ENCODE peak calls at places on chromosomes 7 and 10, in six cellular contexts. One of them, this sample, is unnamed.

GRCh38 chr10:45657033-45657926 is 15.3 kb downstream of the ZFAND4 start:
- DNase-seq in upper lobe of right lung: no peak
- DNase-seq in breast epithelium: no peak
- DNase-seq in right atrium auricular region: no peak
- DNase-seq in kidney: no peak
- DNase-seq in H9: no peak
- DNase-seq in this sample: no peak

GRCh38 chr10:105585753-105586152 is 944.7 kb downstream of the SORCS3 start:
- DNase-seq in upper lobe of right lung: no peak
- DNase-seq in H9: no peak
- DNase-seq in breast epithelium: no peak
- DNase-seq in kidney: no peak
- DNase-seq in right atrium auricular region: no peak
- DNase-seq in this sample: no peak

GRCh38 chr10:77164616-77165311 is 472.8 kb downstream of the KCNMA1 start:
- DNase-seq in right atrium auricular region: no peak
- DNase-seq in breast epithelium: no peak
- DNase-seq in upper lobe of right lung: no peak
- DNase-seq in kidney: no peak
- DNase-seq in H9: no peak
- DNase-seq in this sample: no peak

GRCh38 chr7:158368449-158368848 is 219.2 kb downstream of the PTPRN2 start:
- DNase-seq in right atrium auricular region: no peak
- DNase-seq in H9: no peak
- DNase-seq in upper lobe of right lung: peak; percentile 40
- DNase-seq in breast epithelium: peak; percentile 30
- DNase-seq in kidney: no peak
- DNase-seq in this sample: no peak

GRCh38 chr10:99926925-99927718 is 82.6 kb downstream of the DNMBP start:
- DNase-seq in kidney: no peak
- DNase-seq in H9: no peak
- DNase-seq in right atrium auricular region: no peak
- DNase-seq in breast epithelium: no peak
- DNase-seq in upper lobe of right lung: no peak
- DNase-seq in this sample: peak; percentile 28

GRCh38 chr7:16114633-16115032 is 306.7 kb downstream of the CRPPA start:
- DNase-seq in upper lobe of right lung: no peak
- DNase-seq in right atrium auricular region: no peak
- DNase-seq in breast epithelium: no peak
- DNase-seq in kidney: no peak
- DNase-seq in H9: no peak
- DNase-seq in this sample: no peak

GRCh38 chr7:91090684-91091083 is 173.5 kb upstream of the FZD1 start:
- DNase-seq in right atrium auricular region: no peak
- DNase-seq in H9: no peak
- DNase-seq in breast epithelium: no peak
- DNase-seq in upper lobe of right lung: no peak
- DNase-seq in kidney: no peak
- DNase-seq in this sample: no peak

GRCh38 chr10:44965651-44966097 is 6.1 kb downstream of the RASSF4 start:
- DNase-seq in upper lobe of right lung: no peak
- DNase-seq in kidney: no peak
- DNase-seq in breast epithelium: no peak
- DNase-seq in H9: peak; percentile 26
- DNase-seq in right atrium auricular region: peak; percentile 59
- DNase-seq in this sample: no peak

GRCh38 chr7:42212541-42213090 is 24.4 kb downstream of the GLI3 start:
- DNase-seq in upper lobe of right lung: no peak
- DNase-seq in right atrium auricular region: no peak
- DNase-seq in kidney: no peak
- DNase-seq in H9: peak; percentile 43
- DNase-seq in breast epithelium: no peak
- DNase-seq in this sample: no peak

GRCh38 chr10:72075184-72076115 is 12.9 kb downstream of the SPOCK2 start:
- DNase-seq in right atrium auricular region: no peak
- DNase-seq in upper lobe of right lung: peak; percentile 54
- DNase-seq in breast epithelium: no peak
- DNase-seq in H9: no peak
- DNase-seq in kidney: no peak
- DNase-seq in this sample: no peak

GRCh38 chr7:24948739-24949138 is 31.2 kb downstream of the OSBPL3 start:
- DNase-seq in breast epithelium: no peak
- DNase-seq in H9: no peak
- DNase-seq in right atrium auricular region: no peak
- DNase-seq in upper lobe of right lung: no peak
- DNase-seq in kidney: no peak
- DNase-seq in this sample: no peak

GRCh38 chr7:1940402-1940786 is 270.3 kb downstream of the ELFN1 start:
- DNase-seq in upper lobe of right lung: peak; percentile 92
- DNase-seq in kidney: peak; percentile 89
- DNase-seq in H9: no peak
- DNase-seq in breast epithelium: no peak
- DNase-seq in right atrium auricular region: peak; percentile 73
- DNase-seq in this sample: no peak

GRCh38 chr10:51843966-51844365 is 144.6 kb upstream of the CSTF2T start:
- DNase-seq in kidney: no peak
- DNase-seq in upper lobe of right lung: no peak
- DNase-seq in breast epithelium: no peak
- DNase-seq in right atrium auricular region: no peak
- DNase-seq in H9: no peak
- DNase-seq in this sample: no peak

GRCh38 chr7:105141068-105141467 is 127.1 kb downstream of the KMT2E start:
- DNase-seq in right atrium auricular region: no peak
- DNase-seq in kidney: no peak
- DNase-seq in upper lobe of right lung: no peak
- DNase-seq in breast epithelium: no peak
- DNase-seq in H9: peak; percentile 66
- DNase-seq in this sample: no peak
- TF ChIP-seq CTCF in right atrium auricular region: peak; percentile 43
- TF ChIP-seq CTCF in kidney: peak; percentile 28
- TF ChIP-seq CTCF in upper lobe of right lung: peak; percentile 22
- TF ChIP-seq CTCF in breast epithelium: no peak
- TF ChIP-seq CTCF in H9: peak; percentile 61
- TF ChIP-seq CTCF in this sample: no peak

DNA sequence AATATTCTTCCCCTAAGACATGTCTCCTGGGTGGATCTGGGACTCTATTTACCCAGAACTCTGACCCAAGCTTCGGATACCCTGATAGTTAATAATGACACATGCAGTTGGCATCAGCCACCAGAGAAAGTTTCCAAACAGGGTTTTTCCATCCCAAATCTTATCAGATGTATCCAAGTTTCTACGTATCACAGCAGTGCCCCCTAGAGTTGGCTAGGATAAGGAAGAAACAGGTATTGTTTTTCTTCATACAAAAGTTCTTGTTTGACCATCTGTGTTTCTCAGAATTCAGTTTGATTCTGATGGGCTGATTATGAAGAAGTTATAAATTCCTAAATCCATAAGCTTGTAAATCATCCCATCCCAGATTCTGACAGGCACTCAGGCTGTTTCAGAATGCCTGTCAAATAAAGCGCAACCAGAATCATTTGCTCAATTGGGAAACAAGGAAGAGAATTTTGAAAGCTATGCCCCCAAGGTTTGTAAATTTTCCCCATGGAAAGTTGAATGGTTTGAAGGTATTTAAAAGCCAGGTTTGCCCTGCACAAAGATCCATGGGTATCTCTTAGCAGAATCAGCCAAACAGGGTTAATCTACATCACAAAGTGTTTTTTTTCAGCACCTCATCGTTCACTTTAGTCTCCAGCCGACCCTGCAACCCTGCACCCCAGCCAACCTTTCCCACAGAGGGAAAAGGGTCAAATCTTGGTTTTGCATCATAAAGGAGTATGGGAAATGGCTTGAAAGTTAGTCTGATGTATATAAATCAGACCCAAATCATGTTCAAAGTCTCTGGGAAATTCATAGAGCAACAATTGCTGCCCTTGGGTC is 47.4 kb downstream of the NRAP start:
- DNase-seq in right atrium auricular region: no peak
- DNase-seq in H9: no peak
- DNase-seq in breast epithelium: no peak
- DNase-seq in upper lobe of right lung: no peak
- DNase-seq in kidney: no peak
- DNase-seq in this sample: peak; percentile 19
- H3K4me1 ChIP-seq in right atrium auricular region: peaks cover 9% of the 10 kb centered on the region
- H3K4me1 ChIP-seq in H9: peaks cover 10% of the 10 kb centered on the region
- H3K4me1 ChIP-seq in breast epithelium: no peaks in the 10 kb centered on the region
- H3K4me1 ChIP-seq in upper lobe of right lung: no peaks in the 10 kb centered on the region
- H3K4me1 ChIP-seq in kidney: no peaks in the 10 kb centered on the region
- H3K4me1 ChIP-seq in this sample: no peaks in the 10 kb centered on the region

DNA sequence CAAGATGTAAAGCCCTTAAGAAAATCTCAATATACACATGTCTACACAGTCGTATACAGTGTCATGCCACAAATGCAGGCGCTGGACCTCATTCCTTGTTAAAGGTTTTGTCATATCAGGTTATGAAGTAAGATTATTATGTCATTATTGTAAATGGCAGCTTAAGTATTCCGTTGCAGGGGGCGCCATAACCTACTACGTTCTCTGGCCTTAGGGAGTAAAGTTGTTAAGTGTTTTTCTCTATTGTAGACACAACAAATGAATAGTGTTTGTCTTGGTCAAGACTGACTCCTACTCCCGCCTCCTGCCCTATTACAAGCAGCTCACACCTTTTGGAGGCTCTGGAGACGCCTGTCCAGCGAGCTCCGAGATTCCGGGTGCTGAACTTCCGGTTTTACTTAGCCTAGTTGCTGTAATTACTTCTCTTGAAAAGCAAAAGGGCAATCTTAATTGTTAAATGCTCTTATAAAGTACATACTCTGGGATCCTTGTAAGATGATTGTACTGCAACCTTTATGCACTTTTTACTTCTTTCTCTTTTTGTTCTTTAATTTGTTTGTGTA is 984 bp downstream of the GATAD1 start:
- DNase-seq in breast epithelium: no peak
- DNase-seq in upper lobe of right lung: peak; percentile 67
- DNase-seq in kidney: no peak
- DNase-seq in right atrium auricular region: peak; percentile 72
- DNase-seq in H9: no peak
- DNase-seq in this sample: peak; percentile 70
- TF ChIP-seq CTCF in breast epithelium: no peak
- TF ChIP-seq CTCF in upper lobe of right lung: peak; percentile 49
- TF ChIP-seq CTCF in kidney: peak; percentile 39
- TF ChIP-seq CTCF in right atrium auricular region: peak; percentile 58
- TF ChIP-seq CTCF in H9: peak; percentile 29
- TF ChIP-seq CTCF in this sample: peak; percentile 25

DNA sequence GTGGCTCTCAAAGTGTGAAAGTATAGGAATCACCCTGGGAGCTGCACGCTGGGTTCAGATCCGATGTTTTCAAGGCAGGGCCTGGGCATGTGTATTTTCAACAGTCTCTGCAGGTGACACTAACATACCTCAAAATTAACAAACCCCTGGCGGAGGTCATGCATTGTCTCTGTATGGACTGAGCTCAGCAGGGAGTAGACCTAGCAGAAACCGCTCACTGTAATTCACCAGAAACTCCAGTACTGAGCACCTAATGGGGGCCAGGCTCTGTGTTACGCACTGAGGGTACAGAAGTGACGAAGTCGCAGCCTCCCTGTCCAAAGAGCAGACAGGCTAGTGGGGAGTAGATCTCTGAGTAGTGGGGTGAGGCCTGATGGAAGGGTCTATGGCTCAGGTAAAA is 5.6 kb downstream of the STRA8 start:
- DNase-seq in upper lobe of right lung: no peak
- DNase-seq in breast epithelium: no peak
- DNase-seq in right atrium auricular region: no peak
- DNase-seq in H9: no peak
- DNase-seq in kidney: no peak
- DNase-seq in this sample: no peak
- H3K4me1 ChIP-seq in upper lobe of right lung: no peaks in the 10 kb centered on the region
- H3K4me1 ChIP-seq in breast epithelium: no peaks in the 10 kb centered on the region
- H3K4me1 ChIP-seq in right atrium auricular region: no peaks in the 10 kb centered on the region
- H3K4me1 ChIP-seq in H9: peaks cover 5% of the 10 kb centered on the region
- H3K4me1 ChIP-seq in kidney: no peaks in the 10 kb centered on the region
- H3K4me1 ChIP-seq in this sample: no peaks in the 10 kb centered on the region

DNA sequence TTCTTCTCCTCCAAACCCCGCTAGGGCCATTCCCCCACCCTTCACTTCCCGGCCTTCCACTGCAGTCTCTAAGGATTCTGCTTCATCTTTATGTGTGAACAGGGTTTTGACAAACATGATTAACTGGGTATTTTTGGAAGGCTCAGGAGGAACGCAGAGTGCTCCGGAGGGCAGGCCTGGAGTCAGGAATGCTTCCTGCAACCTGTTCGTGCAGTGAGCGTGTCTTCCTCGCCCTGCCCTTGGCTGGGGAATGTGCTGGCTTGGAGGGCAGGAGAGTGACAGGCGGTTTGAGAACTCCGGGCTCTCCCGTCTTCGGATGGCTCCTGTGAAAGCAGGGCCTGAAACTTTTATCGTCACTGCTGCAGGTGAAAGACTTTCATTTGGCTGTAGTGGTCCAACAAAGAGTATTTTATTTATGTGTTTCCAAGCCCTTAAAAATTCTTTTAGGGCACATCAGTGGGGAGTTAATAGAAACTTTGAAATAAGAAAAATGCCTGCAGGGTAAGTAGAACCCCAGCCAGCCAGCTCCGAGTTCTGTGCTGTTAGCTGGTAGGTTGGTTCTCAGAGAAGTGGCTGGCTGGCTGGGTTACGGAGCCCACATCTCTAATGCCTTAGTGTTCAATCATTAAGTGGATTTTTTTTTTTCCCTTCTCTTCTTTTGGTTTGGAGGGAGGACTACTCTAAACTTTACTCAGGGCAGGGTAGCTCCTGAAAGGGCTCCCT is 51.0 kb downstream of the TCF7L2 start:
- DNase-seq in kidney: no peak
- DNase-seq in breast epithelium: peak; percentile 56
- DNase-seq in right atrium auricular region: no peak
- DNase-seq in upper lobe of right lung: no peak
- DNase-seq in H9: no peak
- DNase-seq in this sample: no peak
- TF ChIP-seq CTCF in kidney: peak; percentile 7
- TF ChIP-seq CTCF in breast epithelium: peak; percentile 32
- TF ChIP-seq CTCF in right atrium auricular region: no peak
- TF ChIP-seq CTCF in upper lobe of right lung: no peak
- TF ChIP-seq CTCF in H9: no peak
- TF ChIP-seq CTCF in this sample: no peak

GRCh38 chr7:153413540-153414287 is 638.5 kb upstream of the DPP6 start:
- DNase-seq in right atrium auricular region: no peak
- DNase-seq in breast epithelium: no peak
- DNase-seq in kidney: no peak
- DNase-seq in H9: no peak
- DNase-seq in upper lobe of right lung: no peak
- DNase-seq in this sample: no peak
- H3K4me1 ChIP-seq in right atrium auricular region: no peaks in the 10 kb centered on the region
- H3K4me1 ChIP-seq in breast epithelium: no peaks in the 10 kb centered on the region
- H3K4me1 ChIP-seq in kidney: no peaks in the 10 kb centered on the region
- H3K4me1 ChIP-seq in H9: no peaks in the 10 kb centered on the region
- H3K4me1 ChIP-seq in upper lobe of right lung: no peaks in the 10 kb centered on the region
- H3K4me1 ChIP-seq in this sample: no peaks in the 10 kb centered on the region

GRCh38 chr7:98165827-98166667 is 45.2 kb upstream of the BHLHA15 start:
- DNase-seq in upper lobe of right lung: peak; percentile 84
- DNase-seq in right atrium auricular region: no peak
- DNase-seq in H9: peak; percentile 69
- DNase-seq in kidney: no peak
- DNase-seq in breast epithelium: no peak
- DNase-seq in this sample: peak; percentile 29
- TF ChIP-seq CTCF in upper lobe of right lung: peak; percentile 71
- TF ChIP-seq CTCF in right atrium auricular region: peak; percentile 82
- TF ChIP-seq CTCF in H9: peak; percentile 90
- TF ChIP-seq CTCF in kidney: peak; percentile 69
- TF ChIP-seq CTCF in breast epithelium: peak; percentile 27
- TF ChIP-seq CTCF in this sample: peak; percentile 44

This sample was measured in tibial nerve.